ENCODE peak calls at places on chromosomes 1 and 21, in four cellular contexts. G, Q, F and K are unnamed samples.

GRCh38 chr1:16013220-16013907 is 4.5 kb downstream of the HSPB7 start:
- DNase-seq in G (peak), Q (peak), F (peak), K (peak)

GRCh38 chr21:43654806-43655489 is 4.3 kb downstream of the HSF2BP start:
- DNase-seq in G (no peak), Q (no peak), F (no peak), K (no peak)

GRCh38 chr1:82366694-82367093 is 566.0 kb downstream of the ADGRL2 start:
- DNase-seq in G (no peak), Q (no peak), F (no peak), K (no peak)

GRCh38 chr1:225460737-225461532 is 33.1 kb upstream of the LBR start:
- DNase-seq in G (no peak), Q (no peak), F (no peak), K (no peak)

GRCh38 chr1:67791261-67791660 is 42.0 kb downstream of the GNG12 start:
- DNase-seq in G (no peak), Q (no peak), F (no peak), K (no peak)

GRCh38 chr1:109895720-109896504 is 14.7 kb upstream of the CSF1 start:
- DNase-seq in G (no peak), Q (peak), F (no peak), K (peak)

GRCh38 chr1:45612941-45613579 is 10.8 kb downstream of the CCDC17 start:
- DNase-seq in G (no peak), Q (no peak), F (no peak), K (no peak)

GRCh38 chr1:43565600-43566360 is 35.1 kb downstream of the PTPRF start:
- DNase-seq in G (peak), Q (no peak), F (no peak), K (peak)

GRCh38 chr1:59105548-59106507 is 191.1 kb upstream of the FGGY start:
- DNase-seq in G (no peak), Q (no peak), F (no peak), K (no peak)

GRCh38 chr1:3196577-3197245 is 127.7 kb downstream of the PRDM16 start:
- DNase-seq in G (no peak), Q (no peak), F (no peak), K (no peak)

GRCh38 chr1:41639332-41639936 is 155.0 kb upstream of the EDN2 start:
- DNase-seq in G (no peak), Q (no peak), F (no peak), K (no peak)

GRCh38 chr1:30636621-30637020 is 86.8 kb downstream of the MATN1 start:
- DNase-seq in G (no peak), Q (no peak), F (no peak), K (no peak)

GRCh38 chr1:2561898-2562895 is 6.0 kb downstream of the TNFRSF14 start:
- DNase-seq in G (peak), Q (no peak), F (no peak), K (peak)

GRCh38 chr21:44836666-44837471 is 19.0 kb upstream of the SUMO3 start:
- DNase-seq in G (no peak), Q (peak), F (no peak), K (peak)

GRCh38 chr21:35779690-35780570 is 280.4 kb downstream of the SETD4 start:
- DNase-seq in G (no peak), Q (no peak), F (no peak), K (no peak)

GRCh38 chr1:190373705-190374336 is 103.8 kb downstream of the BRINP3 start:
- DNase-seq in G (no peak), Q (peak), F (no peak), K (no peak)

DNA sequence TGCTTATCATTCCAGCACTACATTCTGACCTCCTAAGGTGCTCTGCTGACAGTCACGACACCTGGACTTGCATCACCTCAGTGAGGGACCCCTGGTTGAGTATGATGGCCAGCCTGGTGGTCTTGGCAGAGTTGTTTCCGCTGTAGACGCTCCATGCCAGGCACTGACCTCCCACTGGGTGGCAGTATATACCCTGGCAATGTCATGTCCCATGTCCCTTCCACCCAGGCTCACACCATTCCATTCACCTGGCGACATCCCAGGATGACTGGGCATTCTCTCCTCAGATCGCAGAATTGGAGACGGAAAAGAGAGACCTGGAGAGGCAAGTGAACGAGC is 5.0 kb downstream of the DNALI1 start:
- DNase-seq in G (peak), Q (peak), F (no peak), K (peak)
- TF ChIP-seq ETV6 in G (no peak), Q (no peak), F (no peak), K (no peak)

DNA sequence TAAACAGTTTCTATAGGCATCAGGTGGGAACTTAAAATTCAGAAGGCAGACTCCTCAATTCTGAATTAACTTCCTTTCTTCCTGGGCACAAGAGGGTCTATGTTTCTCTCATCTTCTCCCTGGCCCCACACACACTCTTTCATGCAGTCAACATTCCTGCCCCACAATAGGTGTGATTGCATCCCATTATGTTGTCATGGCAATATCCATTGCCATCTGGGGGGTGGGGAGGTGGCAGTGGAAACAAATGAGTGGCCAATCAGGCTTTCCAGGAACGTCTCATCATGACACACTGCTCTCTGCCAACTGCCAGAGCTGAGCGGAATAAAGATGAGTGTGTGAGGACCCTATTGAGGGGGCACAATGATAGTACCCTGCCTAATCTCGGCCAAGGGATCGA is 80.5 kb downstream of the KCND3 start:
- DNase-seq in G (no peak), Q (no peak), F (no peak), K (no peak)
- TF ChIP-seq ETV6 in G (no peak), Q (no peak), F (no peak), K (no peak)

DNA sequence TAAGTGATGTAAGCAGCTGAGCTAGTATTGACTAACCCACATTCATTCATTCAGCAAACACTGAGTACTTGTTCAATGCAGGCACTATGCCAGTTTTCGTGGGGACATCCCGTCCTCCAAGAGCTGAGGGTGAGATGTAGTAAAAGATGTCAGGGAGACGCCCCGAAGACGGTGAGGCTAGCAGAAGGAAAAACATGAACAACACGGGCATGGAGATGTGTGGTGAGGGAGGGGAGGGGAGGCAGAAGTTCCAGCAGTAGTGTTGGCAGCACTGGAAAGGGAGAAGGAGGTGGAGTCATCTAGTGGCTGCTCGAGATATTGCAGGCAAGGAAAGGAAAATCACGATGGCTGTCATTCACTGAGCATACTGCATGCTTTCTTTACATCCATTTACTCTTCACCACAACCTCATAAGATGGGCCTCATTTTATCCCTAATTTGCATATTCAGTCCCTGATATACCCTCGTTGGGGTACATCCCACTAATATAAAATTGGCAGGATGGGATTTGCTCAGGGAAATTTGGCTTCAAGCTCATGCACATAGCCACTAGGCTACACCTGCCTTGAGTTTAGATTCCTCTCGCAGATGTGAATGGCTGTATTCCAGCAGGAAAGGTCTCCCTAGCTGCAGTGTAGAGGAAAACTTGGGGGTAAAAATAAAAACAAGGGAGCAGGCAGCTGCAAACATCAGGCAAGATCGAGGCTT is 14.5 kb downstream of the PDZK1IP1 start:
- DNase-seq in G (peak), Q (peak), F (no peak), K (peak)
- TF ChIP-seq ETV6 in G (no peak), Q (no peak), F (no peak), K (no peak)

GRCh38 chr1:14543191-14543849 is 55.2 kb upstream of the KAZN start:
- DNase-seq in G (no peak), Q (no peak), F (no peak), K (no peak)
- TF ChIP-seq ETV6 in G (no peak), Q (no peak), F (no peak), K (no peak)